ENCODE peak calls at places on chromosomes 12 and 14, in four cellular contexts. X is IMR-90, Q is K562, G is GM12878. U is an unnamed sample.

GRCh38 chr12:52699373-52699772 is 4.0 kb downstream of the KRT77 start:
- DNase-seq in X (no peak), Q (no peak), G (no peak), U (no peak)

GRCh38 chr14:21965042-21965441 is 291.4 kb upstream of the OR4E1 start:
- DNase-seq in X (no peak), Q (no peak), G (no peak), U (no peak)

GRCh38 chr12:40313928-40314327 is 89.1 kb downstream of the LRRK2 start:
- DNase-seq in X (no peak), Q (no peak), G (peak), U (no peak)

GRCh38 chr12:130463818-130464663 is 126.4 kb downstream of the PIWIL1 start:
- DNase-seq in X (no peak), Q (peak), G (no peak), U (no peak)

GRCh38 chr12:43776498-43776897 is 17.7 kb downstream of the IRAK4 start:
- DNase-seq in X (peak), Q (peak), G (no peak), U (peak)

GRCh38 chr14:100537701-100538565 is 49.3 kb downstream of the BEGAIN start:
- DNase-seq in X (no peak), Q (no peak), G (no peak), U (no peak)

GRCh38 chr14:22303589-22304195 is 285.3 kb downstream of the DAD1 start:
- DNase-seq in X (peak), Q (no peak), G (no peak), U (peak)

GRCh38 chr12:62247242-62247641 is 13.0 kb upstream of the USP15 start:
- DNase-seq in X (no peak), Q (no peak), G (no peak), U (no peak)

GRCh38 chr14:104856157-104856868 is 8.8 kb upstream of the CEP170B start:
- DNase-seq in X (no peak), Q (no peak), G (no peak), U (no peak)

GRCh38 chr12:2797721-2798418 is 3.1 kb downstream of the FKBP4 start:
- DNase-seq in X (no peak), Q (no peak), G (no peak), U (peak)

GRCh38 chr14:75399819-75400678 is 27.8 kb upstream of the JDP2 start:
- DNase-seq in X (no peak), Q (no peak), G (no peak), U (peak)

GRCh38 chr12:15011162-15011561 is 38.3 kb downstream of the PDE6H start:
- DNase-seq in X (no peak), Q (no peak), G (no peak), U (no peak)

GRCh38 chr14:101761032-101761880 is at the start of gene PPP2R5C:
- DNase-seq in X (peak), Q (peak), G (no peak), U (peak)

GRCh38 chr12:115570271-115570777 is 707.2 kb downstream of the MED13L start:
- DNase-seq in X (peak), Q (no peak), G (no peak), U (no peak)

GRCh38 chr12:113228394-113229028 is 7.2 kb downstream of the TPCN1 start:
- DNase-seq in X (no peak), Q (no peak), G (no peak), U (no peak)

GRCh38 chr12:47973870-47974269 is 10.5 kb downstream of the TMEM106C start:
- DNase-seq in X (no peak), Q (no peak), G (no peak), U (no peak)

GRCh38 chr12:62649412-62650116 is 182.9 kb downstream of the MON2 start:
- DNase-seq in X (no peak), Q (no peak), G (no peak), U (no peak)

GRCh38 chr14:32524609-32525391 is 195.7 kb downstream of the AKAP6 start:
- DNase-seq in X (peak), Q (no peak), G (no peak), U (peak)

GRCh38 chr14:57352771-57353170 is 37.6 kb upstream of the NAA30 start:
- DNase-seq in X (no peak), Q (no peak), G (no peak), U (no peak)

GRCh38 chr14:29098625-29099024 is 332.0 kb downstream of the FOXG1 start:
- DNase-seq in X (no peak), Q (no peak), G (no peak), U (no peak)

GRCh38 chr12:27667540-27667939 is 28.7 kb upstream of the REP15 start:
- DNase-seq in X (peak), Q (peak), G (no peak), U (no peak)

GRCh38 chr12:118058881-118059644 is 1.9 kb downstream of the WSB2 start:
- DNase-seq in X (peak), Q (no peak), G (no peak), U (peak)

GRCh38 chr12:31574803-31575573 is 15.9 kb downstream of the DENND5B start:
- DNase-seq in X (peak), Q (no peak), G (no peak), U (peak)

GRCh38 chr12:52749827-52750226 is 27.3 kb downstream of the KRT76 start:
- DNase-seq in X (no peak), Q (no peak), G (no peak), U (no peak)

DNA sequence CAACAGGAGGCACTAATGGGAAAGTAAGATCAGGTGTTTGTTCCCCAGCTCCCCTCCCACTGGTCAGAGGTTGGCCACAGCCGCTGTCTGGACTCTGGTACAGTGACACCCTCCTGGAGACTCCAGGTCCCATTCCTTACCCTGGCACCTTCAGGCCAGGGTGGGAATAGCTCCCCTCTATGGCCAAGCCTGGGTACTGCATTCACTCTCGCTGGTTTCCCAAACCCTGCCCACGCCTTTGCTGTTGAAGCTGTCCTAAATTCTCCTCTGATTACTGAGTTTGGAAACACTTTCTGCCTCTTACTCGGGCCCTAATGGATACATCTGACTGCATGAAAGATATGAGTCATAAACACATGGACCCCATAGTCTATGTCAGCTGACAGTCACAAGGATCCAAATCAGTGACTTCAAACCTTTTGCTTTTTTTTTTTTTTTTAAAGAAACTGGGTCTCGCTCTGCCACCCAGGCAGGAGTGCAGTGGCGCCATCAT is 17.9 kb downstream of the HRK start:
- DNase-seq in X (peak), Q (peak), G (no peak), U (peak)
- TF ChIP-seq FOS in X (peak), Q (no peak), G (no peak), U (no peak)

GRCh38 chr12:92156139-92156538 is 10.5 kb upstream of the BTG1 start:
- DNase-seq in X (no peak), Q (no peak), G (no peak), U (no peak)
- TF ChIP-seq FOS in X (no peak), Q (no peak), G (no peak), U (no peak)

GRCh38 chr14:26960049-26960688 is 362.3 kb upstream of the NOVA1 start:
- DNase-seq in X (no peak), Q (no peak), G (no peak), U (no peak)
- TF ChIP-seq FOS in X (no peak), Q (no peak), G (no peak), U (no peak)

DNA sequence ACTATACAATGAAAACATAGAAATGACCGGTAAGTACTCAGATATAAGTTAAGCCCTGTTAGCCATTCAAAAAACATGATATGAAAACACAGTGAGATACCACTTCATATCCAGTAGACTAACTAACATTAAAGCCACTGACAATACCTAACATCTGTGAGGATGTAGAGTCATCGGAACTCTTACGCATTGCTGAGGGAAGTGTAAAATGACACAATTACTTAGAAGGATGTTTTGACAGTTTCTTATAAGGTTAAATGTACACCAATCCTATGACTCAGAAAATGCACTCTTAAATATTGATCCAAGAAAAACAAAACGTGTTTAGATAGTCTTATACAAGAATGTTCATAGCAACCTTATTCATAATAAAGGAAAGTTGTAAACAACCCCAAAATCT is 782.9 kb downstream of the BCL11B start:
- DNase-seq in X (no peak), Q (no peak), G (no peak), U (no peak)
- TF ChIP-seq FOS in X (no peak), Q (no peak), G (no peak), U (no peak)

GRCh38 chr12:123050913-123051312 is 70.4 kb downstream of the ARL6IP4 start:
- DNase-seq in X (no peak), Q (peak), G (no peak), U (no peak)
- TF ChIP-seq FOS in X (no peak), Q (no peak), G (no peak), U (no peak)

GRCh38 chr14:35287481-35288013 is 4.6 kb upstream of the PSMA6 start:
- DNase-seq in X (no peak), Q (peak), G (peak), U (peak)
- TF ChIP-seq FOS in X (no peak), Q (no peak), G (no peak), U (no peak)

GRCh38 chr12:106063826-106064575 is 74.8 kb downstream of the NUAK1 start:
- DNase-seq in X (no peak), Q (no peak), G (no peak), U (no peak)

GRCh38 chr12:106064622-106065021 is 74.1 kb downstream of the NUAK1 start:
- DNase-seq in X (no peak), Q (no peak), G (no peak), U (peak)

GRCh38 chr12:106065506-106065905 is 73.2 kb downstream of the NUAK1 start:
- DNase-seq in X (no peak), Q (no peak), G (no peak), U (no peak)

GRCh38 chr12:106066051-106066705 is 72.6 kb downstream of the NUAK1 start:
- DNase-seq in X (peak), Q (no peak), G (no peak), U (peak)

GRCh38 chr12:106062693-106063092 is 76.1 kb downstream of the NUAK1 start:
- DNase-seq in X (no peak), Q (no peak), G (no peak), U (peak)
- TF ChIP-seq FOS in X (no peak), Q (no peak), G (no peak), U (peak)

U was measured in endothelial cell of umbilical vein.